ENCODE peak calls at places on chromosomes 11 and 22, in four cellular contexts. H, O, Y and N are unnamed samples.

GRCh38 chr22:39223091-39223710 is 21.6 kb downstream of the PDGFB start:
- DNase-seq in Y (no peak), H (no peak), O (no peak), N (no peak)

GRCh38 chr11:70255717-70256116 is 14.8 kb upstream of the PPFIA1 start:
- DNase-seq in O (peak), H (no peak), Y (no peak), N (peak)

GRCh38 chr11:84564180-84564866 is 1062.8 kb downstream of the DLG2 start:
- DNase-seq in O (peak), H (peak), Y (peak), N (peak)

GRCh38 chr11:68843703-68844312 is 2.1 kb upstream of the CPT1A start:
- DNase-seq in Y (peak), H (no peak), O (peak), N (peak)

GRCh38 chr22:36737776-36738175 is 34.2 kb upstream of the CACNG2 start:
- DNase-seq in H (no peak), Y (no peak), O (no peak), N (peak)

GRCh38 chr11:132072880-132073213 is 702.4 kb downstream of the NTM start:
- DNase-seq in H (peak), O (no peak), Y (no peak), N (no peak)

GRCh38 chr11:28757725-28758515 is 649.7 kb downstream of the METTL15 start:
- DNase-seq in Y (no peak), H (peak), O (peak), N (peak)

GRCh38 chr11:84887055-84887629 is 740.0 kb downstream of the DLG2 start:
- DNase-seq in Y (no peak), O (peak), H (no peak), N (no peak)

GRCh38 chr22:38491707-38492348 is 14.3 kb downstream of the DDX17 start:
- DNase-seq in O (no peak), H (no peak), Y (no peak), N (no peak)

GRCh38 chr22:27850000-27850465 is 48.5 kb upstream of the MN1 start:
- DNase-seq in Y (no peak), O (no peak), H (peak), N (no peak)

GRCh38 chr11:31643831-31644230 is 134.3 kb downstream of the ELP4 start:
- DNase-seq in Y (peak), O (peak), H (peak), N (peak)

GRCh38 chr22:22030493-22031182 is 48.1 kb upstream of the TOP3B start:
- DNase-seq in Y (no peak), H (peak), O (no peak), N (peak)
- TF ChIP-seq CTCF in Y (peak), H (peak), O (peak), N (peak)

DNA sequence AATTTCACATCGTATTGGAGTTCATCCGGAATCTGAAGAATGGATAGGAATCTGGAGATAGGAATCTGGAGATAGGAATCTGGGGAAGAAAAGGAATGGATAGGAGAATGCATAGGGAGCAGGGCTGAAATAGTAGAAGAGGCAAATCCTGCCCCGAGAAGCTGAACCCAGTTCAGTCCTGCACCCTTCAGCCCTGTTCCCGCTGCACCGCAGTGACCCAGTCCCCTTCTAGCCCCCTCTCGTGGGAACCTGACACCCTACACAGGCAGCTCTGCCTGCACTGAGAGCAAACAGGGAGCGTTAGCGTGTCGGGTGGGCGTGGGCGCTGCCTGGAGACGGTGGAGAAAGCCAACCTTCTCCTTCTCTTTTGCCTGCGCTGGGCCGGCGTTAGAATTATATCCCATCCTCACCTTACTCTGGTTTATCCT is 1.1 kb upstream of the CCKBR start:
- DNase-seq in O (peak), Y (no peak), H (no peak), N (no peak)
- TF ChIP-seq CTCF in O (no peak), Y (no peak), H (no peak), N (no peak)

GRCh38 chr11:62392944-62393628 is 25.7 kb upstream of the SCGB1A1 start:
- DNase-seq in H (no peak), O (no peak), Y (peak), N (peak)
- TF ChIP-seq CTCF in H (no peak), O (peak), Y (peak), N (peak)

GRCh38 chr11:44863231-44863630 is 87.5 kb downstream of the TP53I11 start:
- DNase-seq in Y (no peak), O (no peak), H (no peak), N (no peak)
- TF ChIP-seq CTCF in Y (no peak), O (no peak), H (no peak), N (no peak)

DNA sequence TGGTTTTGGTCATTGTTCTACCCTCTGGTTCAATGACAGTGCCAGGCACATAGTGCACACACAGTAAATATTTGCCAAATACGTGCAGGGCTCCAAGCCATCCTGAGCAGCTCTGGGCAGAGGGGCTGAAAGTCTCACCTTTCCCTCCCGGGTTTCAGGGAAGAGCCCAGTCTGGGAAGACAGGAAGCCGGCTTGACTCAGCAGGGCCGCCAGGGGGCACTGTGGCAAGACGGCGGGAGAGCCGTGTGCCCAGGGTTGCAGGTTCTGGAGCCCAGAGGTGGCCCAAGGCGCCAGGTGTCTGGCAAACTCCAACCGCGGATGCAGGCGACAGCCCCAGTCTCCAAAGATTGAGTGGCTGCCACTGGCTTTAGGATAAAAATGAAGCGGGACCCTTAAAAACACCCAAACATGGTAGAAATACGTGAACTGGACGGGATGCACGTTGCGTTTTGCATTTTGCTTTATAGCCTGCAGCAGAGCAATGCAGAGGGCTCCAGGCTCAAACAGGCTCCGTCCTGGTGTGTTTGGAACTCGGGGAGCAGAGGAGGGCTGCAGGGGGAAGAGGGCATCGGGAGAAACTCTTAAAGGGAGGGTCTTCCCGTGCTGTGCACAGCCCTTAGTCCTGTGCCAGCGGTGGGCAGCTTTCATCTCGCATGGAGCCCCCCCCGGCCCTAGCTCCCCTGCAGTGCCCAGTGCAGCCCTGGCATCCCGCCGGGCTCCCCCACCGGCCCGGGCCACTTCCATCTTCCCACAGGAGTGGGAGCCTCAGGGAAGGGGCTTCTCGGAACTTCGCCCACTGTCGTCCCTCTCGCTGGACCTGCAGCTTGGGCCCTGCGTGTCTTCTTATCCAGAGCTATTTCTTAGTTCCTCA is 10.7 kb downstream of the KRTAP5-5 start:
- DNase-seq in H (peak), Y (peak), O (no peak), N (peak)
- TF ChIP-seq CTCF in H (peak), Y (peak), O (peak), N (peak)